ENCODE peak calls at places on chromosome 19, in nine cellular contexts. N is testis, M is A549, I is MM.1S, Y is tibial artery, E is hepatocyte, P is upper lobe of right lung, J is cardiac muscle cell, R is body of pancreas. X is an unnamed sample.

GRCh38 chr19:8654591-8655339 is 24.3 kb downstream of the NFILZ start:
- DNase-seq in R (peak; percentile 51), I (peak; percentile 59), N (peak; percentile 58), J (peak; percentile 58), P (peak; percentile 80), M (peak; percentile 59), Y (no peak), E (peak; percentile 73), X (peak; percentile 65)

GRCh38 chr19:38369584-38369983 is 4.8 kb upstream of the PSMD8 start:
- DNase-seq in R (no peak), I (no peak), J (no peak), Y (no peak), E (no peak), N (no peak), P (no peak), M (no peak), X (no peak)

GRCh38 chr19:1478934-1479707 is at the start of gene C19orf25:
- DNase-seq in I (peak; percentile 99), M (peak; percentile 84), J (peak; percentile 95), N (peak; percentile 97), E (peak; percentile 98), P (peak; percentile 98), Y (peak; percentile 96), R (peak; percentile 94), X (peak; percentile 89)

GRCh38 chr19:28764066-28764465 is 448.9 kb downstream of the UQCRFS1 start:
- DNase-seq in M (no peak), I (no peak), Y (no peak), P (no peak), N (no peak), R (no peak), E (no peak), J (no peak), X (no peak)

GRCh38 chr19:17078920-17079709 is 3.5 kb downstream of the MYO9B start:
- DNase-seq in N (peak; percentile 87), R (no peak), E (no peak), P (no peak), I (no peak), M (no peak), J (peak; percentile 30), Y (no peak), X (no peak)

GRCh38 chr19:18879579-18880373 is 16.2 kb downstream of the CERS1 start:
- DNase-seq in M (no peak), R (peak; percentile 37), E (no peak), Y (no peak), I (peak; percentile 41), N (peak; percentile 67), J (no peak), P (no peak), X (no peak)

GRCh38 chr19:16587031-16588023 is 15.1 kb upstream of the SLC35E1 start:
- DNase-seq in M (no peak), J (no peak), N (peak; percentile 80), P (no peak), Y (no peak), R (peak; percentile 34), E (no peak), I (peak; percentile 62), X (peak; percentile 87)

GRCh38 chr19:835201-835810 is 5.5 kb upstream of the PRTN3 start:
- DNase-seq in N (no peak), Y (no peak), M (no peak), J (no peak), P (no peak), I (no peak), R (no peak), E (peak; percentile 16), X (no peak)

GRCh38 chr19:53696951-53697350 is 65.2 kb downstream of the DPRX start:
- DNase-seq in M (no peak), Y (no peak), I (no peak), P (peak; percentile 22), R (no peak), E (no peak), N (no peak), J (peak; percentile 4), X (no peak)

GRCh38 chr19:29445246-29445645 is 80.5 kb upstream of the VSTM2B start:
- DNase-seq in P (no peak), M (no peak), R (no peak), I (no peak), E (no peak), Y (no peak), J (no peak), N (no peak), X (no peak)

GRCh38 chr19:4567584-4568071 is 8.1 kb upstream of the SEMA6B start:
- DNase-seq in J (peak; percentile 72), M (no peak), R (peak; percentile 60), P (peak; percentile 84), I (peak; percentile 37), Y (no peak), N (peak; percentile 74), E (peak; percentile 46), X (no peak)

GRCh38 chr19:20038358-20039202 is 725 bp downstream of the ZNF682 start:
- DNase-seq in R (no peak), N (no peak), P (no peak), E (no peak), I (no peak), M (no peak), J (no peak), Y (no peak), X (peak; percentile 25)

GRCh38 chr19:13621413-13621812 is 115.1 kb upstream of the CACNA1A start:
- DNase-seq in J (peak; percentile 64), M (no peak), Y (peak; percentile 55), I (no peak), E (no peak), N (no peak), P (no peak), R (no peak), X (no peak)

GRCh38 chr19:58350001-58350801 is 3.1 kb downstream of the A1BG start:
- DNase-seq in I (no peak), P (no peak), E (no peak), R (no peak), M (no peak), N (no peak), Y (no peak), J (peak; percentile 41), X (no peak)

GRCh38 chr19:17580470-17581000 is 25.1 kb downstream of the COLGALT1 start:
- DNase-seq in Y (no peak), I (no peak), P (no peak), N (no peak), E (no peak), R (no peak), M (no peak), J (no peak), X (no peak)

GRCh38 chr19:3576696-3577443 is 4.1 kb downstream of the HMG20B start:
- DNase-seq in R (peak; percentile 39), J (peak; percentile 85), I (no peak), P (no peak), M (no peak), Y (peak; percentile 82), N (no peak), E (peak; percentile 88), X (no peak)

GRCh38 chr19:13011653-13012389 is 16.5 kb downstream of the NFIX start:
- DNase-seq in I (no peak), N (peak; percentile 59), R (no peak), E (no peak), P (no peak), J (no peak), M (no peak), Y (no peak), X (no peak)

DNA sequence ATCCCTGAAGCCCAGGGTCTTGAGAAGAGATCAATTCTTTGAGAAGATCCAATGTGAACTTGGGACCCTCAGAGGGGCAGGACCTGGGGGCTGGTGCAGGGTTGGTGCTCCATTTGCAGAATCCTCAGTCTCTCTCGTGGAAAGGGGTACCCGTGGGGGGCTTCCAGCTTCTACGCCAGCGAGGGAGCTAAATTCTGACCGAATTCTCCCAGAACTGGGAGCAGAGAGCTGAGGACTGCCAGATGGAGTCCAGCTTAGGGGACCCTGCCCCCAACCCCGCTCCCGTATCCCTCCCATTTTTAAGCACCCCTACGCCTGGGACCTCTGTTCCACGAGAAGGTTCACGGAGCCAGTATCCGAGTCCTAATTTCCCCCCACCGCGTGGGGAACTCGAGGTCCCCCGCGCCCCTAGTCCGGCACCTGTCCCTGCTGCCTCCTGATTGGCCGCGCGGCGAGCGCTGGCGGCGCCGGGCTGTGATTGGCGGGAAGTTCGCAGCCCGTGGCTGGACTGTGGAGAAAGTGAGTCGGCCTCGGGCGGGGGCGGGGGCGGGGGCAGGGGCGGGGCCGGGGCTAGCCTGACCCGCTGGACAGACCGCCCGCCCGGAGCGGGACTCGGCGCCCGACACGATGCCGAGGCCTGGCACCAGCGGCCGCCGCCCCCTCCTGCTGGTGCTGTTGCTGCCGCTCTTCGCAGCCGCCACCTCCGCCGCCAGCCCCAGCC is 4.4 kb upstream of the LTBP4 start:
- DNase-seq in M (peak; percentile 96), R (peak; percentile 72), J (peak; percentile 62), E (peak; percentile 69), P (peak; percentile 86), I (no peak), Y (peak; percentile 77), N (peak; percentile 69), X (no peak)
- H3K4me1 ChIP-seq in M (peaks cover 41% of the 10 kb centered on the region), R (peaks cover 37% of the 10 kb centered on the region), J (peaks cover 20% of the 10 kb centered on the region), E (peaks cover 15% of the 10 kb centered on the region), P (peaks cover 34% of the 10 kb centered on the region), I (peaks cover 19% of the 10 kb centered on the region), Y (no peaks in the 10 kb centered on the region), N (peaks cover 24% of the 10 kb centered on the region), X (peaks cover 49% of the 10 kb centered on the region)

DNA sequence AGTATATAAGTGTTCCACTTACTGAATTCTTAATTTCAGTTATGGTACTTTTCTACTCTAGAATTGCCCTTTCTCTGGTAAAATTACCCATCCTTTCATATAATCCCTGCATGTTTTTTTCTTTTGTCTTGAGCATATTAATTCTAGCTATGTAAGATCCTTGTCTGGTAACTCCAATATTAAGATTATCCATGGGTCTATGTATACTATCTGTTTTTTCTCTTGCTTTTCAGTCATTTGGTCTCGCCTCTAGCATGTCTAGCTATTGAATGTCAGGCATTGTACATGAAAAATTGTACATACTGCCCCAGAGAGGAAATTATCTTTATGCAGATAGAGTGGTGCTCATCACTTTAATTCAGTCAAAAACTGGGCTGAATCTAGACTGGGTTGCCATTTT is 50.4 kb upstream of the CALM3 start:
- DNase-seq in R (no peak), N (no peak), E (no peak), P (no peak), J (no peak), M (no peak), Y (no peak), I (no peak), X (no peak)
- H3K4me1 ChIP-seq in R (peaks cover 5% of the 10 kb centered on the region), N (no peaks in the 10 kb centered on the region), E (no peaks in the 10 kb centered on the region), P (no peaks in the 10 kb centered on the region), J (no peaks in the 10 kb centered on the region), M (no peaks in the 10 kb centered on the region), Y (no peaks in the 10 kb centered on the region), I (no peaks in the 10 kb centered on the region), X (no peaks in the 10 kb centered on the region)

GRCh38 chr19:49918089-49918488 is 10.9 kb upstream of the ATF5 start:
- DNase-seq in J (no peak), N (no peak), M (no peak), E (no peak), I (no peak), R (no peak), P (no peak), Y (no peak), X (no peak)
- H3K4me1 ChIP-seq in J (no peaks in the 10 kb centered on the region), N (peaks cover 7% of the 10 kb centered on the region), M (no peaks in the 10 kb centered on the region), E (peaks cover 5% of the 10 kb centered on the region), I (no peaks in the 10 kb centered on the region), R (no peaks in the 10 kb centered on the region), P (no peaks in the 10 kb centered on the region), Y (no peaks in the 10 kb centered on the region), X (peaks cover 6% of the 10 kb centered on the region)

DNA sequence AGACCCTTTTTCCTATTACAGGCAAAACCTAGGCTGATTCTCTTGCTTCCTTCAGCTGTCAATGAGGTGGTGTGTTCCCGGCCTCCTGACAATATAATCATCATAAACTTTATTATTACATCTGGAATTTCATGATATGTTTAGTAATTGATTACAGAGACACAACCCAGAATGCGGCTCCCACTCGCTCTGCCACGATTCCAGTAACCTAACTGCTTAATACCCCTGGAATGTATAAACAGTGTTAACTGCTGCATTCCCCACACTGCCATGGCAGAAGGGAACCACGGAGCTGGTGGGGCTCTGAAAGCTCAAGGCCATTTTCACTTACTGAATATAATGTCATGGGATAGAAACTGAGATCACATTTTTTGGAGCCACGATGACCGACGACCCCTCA is 17.1 kb downstream of the TSHZ3 start:
- DNase-seq in R (no peak), P (no peak), Y (no peak), M (no peak), I (no peak), J (no peak), E (no peak), N (no peak), X (no peak)
- H3K4me1 ChIP-seq in R (no peaks in the 10 kb centered on the region), P (no peaks in the 10 kb centered on the region), Y (no peaks in the 10 kb centered on the region), M (peaks cover 6% of the 10 kb centered on the region), I (no peaks in the 10 kb centered on the region), J (no peaks in the 10 kb centered on the region), E (peaks cover 19% of the 10 kb centered on the region), N (no peaks in the 10 kb centered on the region), X (no peaks in the 10 kb centered on the region)